ENCODE peak calls at places on chromosomes 3 and 15, in five cellular contexts. S is CD4-positive, alpha-beta T cell; D is HCT116; V is foreskin fibroblast; P is GM06990. G is an unnamed sample.

GRCh38 chr3:10627884-10628572 is 122.6 kb upstream of the ATP2B2 start:
- DNase-seq in V (no peak), S (no peak), D (peak; percentile 21), P (no peak), G (no peak)

GRCh38 chr3:191499307-191500125 is 38.6 kb downstream of the PYDC2 start:
- DNase-seq in S (no peak), P (peak; percentile 3), V (no peak), D (no peak), G (peak; percentile 29)

GRCh38 chr3:10327592-10327991 is 6.7 kb upstream of the SEC13 start:
- DNase-seq in V (no peak), D (no peak), P (no peak), S (no peak), G (no peak)

GRCh38 chr3:12896206-12896697 is 54.9 kb upstream of the RPL32 start:
- DNase-seq in S (no peak), D (no peak), V (no peak), P (no peak), G (no peak)

GRCh38 chr3:29170894-29171582 is 109.8 kb upstream of the RBMS3 start:
- DNase-seq in P (no peak), V (no peak), S (no peak), D (no peak), G (peak; percentile 63)

GRCh38 chr3:12824299-12824698 is 17.1 kb downstream of the RPL32 start:
- DNase-seq in S (no peak), V (no peak), P (no peak), D (no peak), G (no peak)

GRCh38 chr3:197006860-197007259 is 22.8 kb downstream of the MELTF start:
- DNase-seq in D (no peak), V (no peak), S (no peak), P (no peak), G (no peak)

GRCh38 chr3:196627043-196627442 is 12.5 kb upstream of the NRROS start:
- DNase-seq in D (no peak), S (no peak), V (no peak), P (no peak), G (no peak)

GRCh38 chr3:125375950-125376679 is 990 bp upstream of the ZNF148 start:
- DNase-seq in P (no peak), V (no peak), D (no peak), S (no peak), G (no peak)

GRCh38 chr3:141998674-141999290 is 122.3 kb downstream of the ATP1B3 start:
- DNase-seq in V (no peak), D (no peak), S (no peak), P (no peak), G (peak; percentile 49)

GRCh38 chr15:65421360-65422215 is 1.2 kb downstream of the IGDCC4 start:
- DNase-seq in V (no peak), S (no peak), D (no peak), P (peak; percentile 52), G (peak; percentile 29)

GRCh38 chr3:31858439-31858838 is 122.6 kb downstream of the OSBPL10 start:
- DNase-seq in V (no peak), P (no peak), D (no peak), S (no peak), G (no peak)

GRCh38 chr3:69999191-70000027 is at the start of gene SAMMSON:
- DNase-seq in S (no peak), V (no peak), P (no peak), D (no peak), G (peak; percentile 50)

GRCh38 chr15:101120961-101121360 is 130.9 kb downstream of the CHSY1 start:
- DNase-seq in P (no peak), S (no peak), D (no peak), V (no peak), G (no peak)

GRCh38 chr15:101120473-101120872 is 131.4 kb downstream of the CHSY1 start:
- DNase-seq in D (no peak), P (no peak), V (no peak), S (no peak), G (no peak)

GRCh38 chr15:101122266-101122665 is 129.6 kb downstream of the CHSY1 start:
- DNase-seq in P (no peak), V (no peak), D (no peak), S (no peak), G (no peak)

GRCh38 chr15:101122806-101123205 is 129.0 kb downstream of the CHSY1 start:
- DNase-seq in P (no peak), S (no peak), V (no peak), D (no peak), G (no peak)

DNA sequence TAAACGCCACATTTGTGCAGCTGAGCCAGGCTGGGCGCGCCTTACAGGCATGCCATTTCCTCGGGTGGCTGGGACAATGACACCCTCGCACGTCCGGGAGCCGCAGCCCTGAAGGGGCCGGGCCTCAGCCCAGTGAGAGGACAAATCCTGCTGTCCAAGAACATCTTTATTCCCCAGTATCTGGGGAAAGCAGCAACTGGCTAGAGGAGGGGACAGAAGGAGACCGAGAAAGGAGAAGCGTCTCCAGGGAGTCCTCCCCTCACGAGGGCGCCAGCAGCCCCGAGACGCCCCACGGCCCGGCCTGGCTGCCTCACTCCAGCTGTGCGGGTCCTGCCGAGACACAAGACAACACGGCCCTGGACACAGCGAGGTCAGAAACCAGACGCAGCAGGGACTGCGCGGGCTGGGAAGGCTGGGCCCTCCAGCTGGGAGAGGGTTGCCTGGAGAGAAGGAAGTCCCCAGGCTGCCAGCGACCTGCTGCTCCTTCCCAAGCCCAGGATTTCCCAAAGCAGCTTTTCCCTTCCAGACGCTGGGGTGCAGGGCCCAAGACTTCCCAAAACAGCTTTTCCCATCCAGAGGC is 130.2 kb downstream of the CHSY1 start:
- DNase-seq in V (peak; percentile 54), P (peak; percentile 64), S (peak; percentile 9), D (no peak), G (peak; percentile 62)
- TF ChIP-seq CTCF in V (peak; percentile 42), P (peak; percentile 66), S (no peak), D (no peak), G (peak; percentile 37)

GRCh38 chr3:185306847-185307246 is 53.0 kb upstream of the EHHADH start:
- DNase-seq in S (no peak), D (no peak), P (no peak), V (no peak), G (no peak)

GRCh38 chr3:185312006-185312405 is 50.9 kb upstream of the MAP3K13 start:
- DNase-seq in V (no peak), S (no peak), P (no peak), D (no peak), G (no peak)

GRCh38 chr3:185309795-185310194 is 53.1 kb upstream of the MAP3K13 start:
- DNase-seq in P (no peak), D (no peak), V (no peak), S (no peak), G (no peak)

GRCh38 chr3:185309309-185309708 is 53.6 kb upstream of the MAP3K13 start:
- DNase-seq in S (no peak), D (no peak), P (no peak), V (no peak), G (no peak)

DNA sequence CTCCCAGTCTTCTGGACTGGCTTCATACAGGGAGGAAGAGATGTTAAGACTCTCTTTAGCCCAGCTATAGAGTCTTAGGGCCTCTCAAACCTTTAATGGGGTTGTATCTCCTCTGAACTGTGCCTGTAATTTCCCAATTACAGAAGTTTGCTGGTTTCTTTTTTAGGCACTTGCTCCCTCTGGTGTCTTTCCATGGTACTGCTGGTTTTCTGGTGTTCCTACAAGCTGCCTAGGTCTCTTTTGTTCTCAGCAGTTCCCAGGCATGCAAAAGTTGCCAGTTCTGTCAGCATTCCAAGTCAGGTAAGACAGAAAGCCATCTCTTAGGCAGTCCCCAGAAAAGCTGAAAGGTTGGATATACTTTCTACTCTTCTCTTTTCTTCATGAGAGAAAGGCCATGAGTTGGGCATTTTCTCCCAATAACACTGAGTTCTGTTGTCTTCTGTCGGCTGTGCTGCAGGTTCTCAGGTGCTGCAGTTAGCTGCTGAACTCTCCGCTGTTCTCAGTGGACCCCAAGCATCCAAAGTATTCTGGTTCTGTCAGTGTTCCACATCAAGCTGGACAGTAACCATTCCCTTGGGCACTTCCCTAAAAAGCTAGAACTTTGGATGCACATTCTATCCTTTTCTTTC is 54.4 kb upstream of the EHHADH start:
- DNase-seq in V (peak; percentile 53), D (peak; percentile 51), S (peak; percentile 24), P (no peak), G (peak; percentile 85)
- TF ChIP-seq CTCF in V (peak; percentile 80), D (peak; percentile 81), S (peak; percentile 60), P (peak; percentile 86), G (peak; percentile 93)

GRCh38 chr3:35291837-35292236 is 347.5 kb upstream of the ARPP21 start:
- DNase-seq in D (no peak), V (no peak), P (no peak), S (no peak), G (no peak)
- TF ChIP-seq CTCF in D (no peak), V (no peak), P (no peak), S (no peak), G (no peak)

DNA sequence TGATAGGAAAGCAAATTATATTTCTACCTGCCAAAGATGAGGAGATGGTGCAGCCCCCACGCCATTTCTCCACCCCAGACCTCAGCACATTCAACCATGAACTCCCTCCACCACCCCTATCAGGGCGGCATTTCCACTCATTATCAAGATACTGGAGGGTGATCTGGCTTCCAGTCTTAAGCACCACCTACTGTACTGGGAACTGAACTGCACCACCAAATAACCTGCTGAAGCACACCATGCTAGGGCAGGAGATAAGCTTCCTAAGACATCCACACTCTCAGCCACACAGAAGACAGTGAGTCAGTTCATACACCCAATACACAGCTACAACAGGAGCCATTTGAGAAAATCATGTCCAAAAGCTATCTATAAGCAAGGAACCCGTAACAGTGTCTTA is 98.8 kb downstream of the FGF7 start:
- DNase-seq in V (no peak), P (no peak), S (no peak), D (peak; percentile 6), G (peak; percentile 48)
- TF ChIP-seq CTCF in V (no peak), P (peak; percentile 36), S (no peak), D (no peak), G (peak; percentile 53)

GRCh38 chr3:156176048-156176447 is 55.7 kb downstream of the KCNAB1 start:
- DNase-seq in P (no peak), S (no peak), D (no peak), V (no peak), G (no peak)

GRCh38 chr3:156175570-156175969 is 55.2 kb downstream of the KCNAB1 start:
- DNase-seq in P (no peak), S (no peak), D (no peak), V (no peak), G (peak; percentile 16)

GRCh38 chr3:156174229-156174847 is 54.0 kb downstream of the KCNAB1 start:
- DNase-seq in D (peak; percentile 16), P (no peak), V (peak; percentile 43), S (no peak), G (peak; percentile 79)

GRCh38 chr3:156172536-156172935 is 52.2 kb downstream of the KCNAB1 start:
- DNase-seq in D (no peak), S (no peak), P (no peak), V (no peak), G (no peak)

GRCh38 chr3:156171517-156172267 is 51.3 kb downstream of the KCNAB1 start:
- DNase-seq in P (no peak), S (no peak), V (no peak), D (no peak), G (no peak)
- TF ChIP-seq CTCF in P (no peak), S (no peak), V (no peak), D (no peak), G (no peak)

DNA sequence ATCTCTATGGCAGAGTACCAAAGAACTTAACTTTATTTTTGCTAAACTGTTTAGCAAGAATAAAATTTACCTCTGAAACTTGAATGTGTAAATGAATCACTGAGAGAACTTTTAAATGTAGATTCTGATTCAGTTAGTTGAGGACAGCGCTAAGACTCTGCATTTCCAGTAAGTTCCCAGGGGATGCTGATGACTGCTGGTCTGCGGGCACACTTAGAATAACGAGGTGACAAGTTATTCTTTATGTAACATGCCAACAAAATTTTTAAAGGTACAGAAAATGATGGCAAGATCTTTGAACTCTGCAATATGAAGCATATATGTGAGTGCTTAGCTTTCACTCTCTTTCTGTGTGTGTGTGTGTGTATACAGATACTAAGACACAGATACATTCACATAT is 56.4 kb downstream of the TGFBR2 start:
- DNase-seq in P (no peak), D (no peak), V (no peak), S (no peak), G (no peak)
- TF ChIP-seq CTCF in P (no peak), D (no peak), V (no peak), S (no peak), G (no peak)

G was measured in cardiac fibroblast.